ENCODE peak calls at places on chromosomes 7 and 10, in six cellular contexts. One of them, this sample, is unnamed.

GRCh38 chr7:27151341-27151944 is 940 bp downstream of the HOXA3 start:
- DNase-seq in heart right ventricle: no peak
- DNase-seq in foreskin fibroblast: no peak
- DNase-seq in stomach: no peak
- DNase-seq in fibroblast of lung: no peak
- DNase-seq in mucosa of descending colon: peak; percentile 70
- DNase-seq in this sample: no peak

GRCh38 chr10:11551915-11552602 is 59.4 kb downstream of the USP6NL start:
- DNase-seq in fibroblast of lung: peak; percentile 92
- DNase-seq in heart right ventricle: no peak
- DNase-seq in foreskin fibroblast: peak; percentile 81
- DNase-seq in stomach: no peak
- DNase-seq in mucosa of descending colon: no peak
- DNase-seq in this sample: peak; percentile 95

GRCh38 chr7:6443372-6443941 is 4.3 kb downstream of the DAGLB start:
- DNase-seq in heart right ventricle: no peak
- DNase-seq in fibroblast of lung: peak; percentile 80
- DNase-seq in mucosa of descending colon: no peak
- DNase-seq in foreskin fibroblast: peak; percentile 87
- DNase-seq in stomach: no peak
- DNase-seq in this sample: peak; percentile 85

GRCh38 chr7:149669121-149669818 is 104.1 kb downstream of the ZNF467 start:
- DNase-seq in heart right ventricle: no peak
- DNase-seq in stomach: no peak
- DNase-seq in fibroblast of lung: peak; percentile 54
- DNase-seq in mucosa of descending colon: no peak
- DNase-seq in foreskin fibroblast: no peak
- DNase-seq in this sample: peak; percentile 42

GRCh38 chr10:72107325-72108003 is 19.1 kb upstream of the SPOCK2 start:
- DNase-seq in foreskin fibroblast: no peak
- DNase-seq in fibroblast of lung: no peak
- DNase-seq in mucosa of descending colon: no peak
- DNase-seq in heart right ventricle: no peak
- DNase-seq in stomach: no peak
- DNase-seq in this sample: peak; percentile 81

GRCh38 chr10:93222211-93222754 is 148.6 kb downstream of the CYP26A1 start:
- DNase-seq in foreskin fibroblast: no peak
- DNase-seq in heart right ventricle: no peak
- DNase-seq in mucosa of descending colon: no peak
- DNase-seq in fibroblast of lung: no peak
- DNase-seq in stomach: no peak
- DNase-seq in this sample: no peak

GRCh38 chr10:16909961-16910794 is 93.0 kb upstream of the RSU1 start:
- DNase-seq in fibroblast of lung: no peak
- DNase-seq in mucosa of descending colon: no peak
- DNase-seq in heart right ventricle: no peak
- DNase-seq in stomach: no peak
- DNase-seq in foreskin fibroblast: no peak
- DNase-seq in this sample: no peak

GRCh38 chr10:127907411-127908105 is 655 bp downstream of the PTPRE start:
- DNase-seq in heart right ventricle: peak; percentile 60
- DNase-seq in mucosa of descending colon: peak; percentile 71
- DNase-seq in foreskin fibroblast: peak; percentile 21
- DNase-seq in stomach: peak; percentile 47
- DNase-seq in fibroblast of lung: peak; percentile 18
- DNase-seq in this sample: no peak

GRCh38 chr10:3701490-3701889 is 83.5 kb downstream of the KLF6 start:
- DNase-seq in stomach: no peak
- DNase-seq in mucosa of descending colon: no peak
- DNase-seq in foreskin fibroblast: no peak
- DNase-seq in heart right ventricle: no peak
- DNase-seq in fibroblast of lung: no peak
- DNase-seq in this sample: no peak

GRCh38 chr7:45937301-45937700 is 16.2 kb upstream of the IGFBP3 start:
- DNase-seq in heart right ventricle: no peak
- DNase-seq in fibroblast of lung: no peak
- DNase-seq in foreskin fibroblast: peak; percentile 71
- DNase-seq in stomach: no peak
- DNase-seq in mucosa of descending colon: no peak
- DNase-seq in this sample: peak; percentile 29

GRCh38 chr7:141430426-141431142 is 120.6 kb upstream of the AGK start:
- DNase-seq in foreskin fibroblast: no peak
- DNase-seq in heart right ventricle: no peak
- DNase-seq in stomach: no peak
- DNase-seq in fibroblast of lung: no peak
- DNase-seq in mucosa of descending colon: no peak
- DNase-seq in this sample: no peak

GRCh38 chr10:69055241-69055640 is 32.7 kb upstream of the SRGN start:
- DNase-seq in mucosa of descending colon: no peak
- DNase-seq in stomach: no peak
- DNase-seq in heart right ventricle: no peak
- DNase-seq in fibroblast of lung: no peak
- DNase-seq in foreskin fibroblast: no peak
- DNase-seq in this sample: no peak

GRCh38 chr10:69057951-69058297 is 30.0 kb upstream of the SRGN start:
- DNase-seq in fibroblast of lung: no peak
- DNase-seq in stomach: no peak
- DNase-seq in foreskin fibroblast: peak; percentile 12
- DNase-seq in mucosa of descending colon: no peak
- DNase-seq in heart right ventricle: no peak
- DNase-seq in this sample: peak; percentile 44

GRCh38 chr10:69056536-69057260 is 31.2 kb upstream of the SRGN start:
- DNase-seq in mucosa of descending colon: no peak
- DNase-seq in stomach: no peak
- DNase-seq in foreskin fibroblast: no peak
- DNase-seq in fibroblast of lung: no peak
- DNase-seq in heart right ventricle: no peak
- DNase-seq in this sample: no peak

GRCh38 chr10:69056129-69056528 is 31.8 kb upstream of the SRGN start:
- DNase-seq in stomach: no peak
- DNase-seq in mucosa of descending colon: peak; percentile 62
- DNase-seq in heart right ventricle: no peak
- DNase-seq in fibroblast of lung: no peak
- DNase-seq in foreskin fibroblast: no peak
- DNase-seq in this sample: no peak

DNA sequence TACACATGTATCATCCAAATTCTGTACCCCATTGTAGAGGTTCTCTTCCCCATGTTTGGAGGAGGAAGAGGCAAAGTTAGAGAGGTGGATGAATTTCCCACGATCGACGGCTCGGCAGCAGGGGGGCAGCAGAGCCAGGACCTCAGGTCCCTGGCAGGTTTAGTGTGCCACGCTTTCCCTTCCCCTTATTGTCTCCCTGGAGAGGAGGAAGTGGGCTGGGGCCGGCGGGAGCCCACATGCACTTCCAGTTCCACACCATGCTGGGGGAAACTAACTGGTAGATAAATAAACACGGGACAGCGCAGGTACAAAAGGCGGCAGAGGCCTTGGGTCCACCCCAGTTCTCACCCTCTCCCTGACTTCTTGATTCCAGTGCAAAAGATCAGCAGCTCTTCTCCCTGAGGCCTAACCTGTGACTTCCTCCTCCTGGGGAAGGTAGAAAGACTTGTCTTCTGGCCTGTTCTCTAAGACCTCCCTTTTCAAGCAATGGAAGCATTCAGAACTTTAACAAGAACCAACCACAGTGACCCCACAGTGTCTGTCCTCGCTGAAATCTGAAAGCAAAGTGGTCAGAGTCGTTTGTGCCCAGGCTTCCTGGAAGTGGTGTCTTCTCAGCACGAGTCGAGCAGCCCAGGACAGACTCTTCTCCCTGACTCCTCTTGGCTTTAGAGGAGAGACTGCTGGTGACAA is 30.5 kb upstream of the SRGN start:
- DNase-seq in stomach: peak; percentile 28
- DNase-seq in mucosa of descending colon: peak; percentile 72
- DNase-seq in foreskin fibroblast: no peak
- DNase-seq in heart right ventricle: peak; percentile 49
- DNase-seq in fibroblast of lung: no peak
- DNase-seq in this sample: no peak
- H3K4me3 ChIP-seq in stomach: no peak overlapping the region
- H3K4me3 ChIP-seq in mucosa of descending colon: no peak overlapping the region
- H3K4me3 ChIP-seq in foreskin fibroblast: no peak overlapping the region
- H3K4me3 ChIP-seq in heart right ventricle: no peak overlapping the region
- H3K4me3 ChIP-seq in fibroblast of lung: no peak overlapping the region
- H3K4me3 ChIP-seq in this sample: no peak overlapping the region

DNA sequence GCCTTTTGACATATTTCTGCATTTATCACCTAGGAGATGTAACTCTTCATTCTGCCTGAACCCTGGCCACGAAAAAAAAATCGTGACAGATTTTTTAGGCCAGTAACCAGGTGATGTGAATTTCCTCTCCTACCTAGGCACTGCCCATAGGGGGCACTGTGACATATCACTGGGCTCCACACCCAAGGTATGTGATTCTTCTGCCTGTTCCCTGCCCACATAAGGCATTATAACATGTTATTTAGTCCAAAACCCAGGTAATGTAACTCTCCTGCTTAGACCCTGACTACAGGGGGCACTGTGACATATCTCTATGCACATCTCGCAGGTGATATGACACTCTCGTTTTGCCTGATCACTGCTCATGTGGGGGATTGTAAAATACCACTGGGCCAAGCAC is 29.5 kb upstream of the ZNF107 start:
- DNase-seq in heart right ventricle: no peak
- DNase-seq in stomach: no peak
- DNase-seq in mucosa of descending colon: no peak
- DNase-seq in fibroblast of lung: no peak
- DNase-seq in foreskin fibroblast: no peak
- DNase-seq in this sample: no peak
- TF ChIP-seq CTCF in heart right ventricle: peak; percentile 26
- TF ChIP-seq CTCF in stomach: no peak
- TF ChIP-seq CTCF in mucosa of descending colon: no peak
- TF ChIP-seq CTCF in fibroblast of lung: no peak
- TF ChIP-seq CTCF in foreskin fibroblast: no peak
- TF ChIP-seq CTCF in this sample: no peak

GRCh38 chr10:68103867-68104255 is 5.4 kb upstream of the MYPN start:
- DNase-seq in heart right ventricle: no peak
- DNase-seq in mucosa of descending colon: no peak
- DNase-seq in foreskin fibroblast: no peak
- DNase-seq in fibroblast of lung: no peak
- DNase-seq in stomach: no peak
- DNase-seq in this sample: no peak

GRCh38 chr10:68107651-68108449 is 1.4 kb upstream of the MYPN start:
- DNase-seq in mucosa of descending colon: no peak
- DNase-seq in heart right ventricle: no peak
- DNase-seq in stomach: no peak
- DNase-seq in fibroblast of lung: no peak
- DNase-seq in foreskin fibroblast: no peak
- DNase-seq in this sample: no peak

GRCh38 chr10:68103237-68103866 is 5.9 kb upstream of the MYPN start:
- DNase-seq in mucosa of descending colon: no peak
- DNase-seq in fibroblast of lung: no peak
- DNase-seq in heart right ventricle: no peak
- DNase-seq in foreskin fibroblast: no peak
- DNase-seq in stomach: no peak
- DNase-seq in this sample: no peak

GRCh38 chr10:68106656-68107055 is 2.6 kb upstream of the MYPN start:
- DNase-seq in mucosa of descending colon: no peak
- DNase-seq in stomach: no peak
- DNase-seq in fibroblast of lung: peak; percentile 74
- DNase-seq in heart right ventricle: no peak
- DNase-seq in foreskin fibroblast: peak; percentile 88
- DNase-seq in this sample: peak; percentile 72

GRCh38 chr10:68105820-68106219 is 3.5 kb upstream of the MYPN start:
- DNase-seq in stomach: no peak
- DNase-seq in mucosa of descending colon: no peak
- DNase-seq in foreskin fibroblast: peak; percentile 75
- DNase-seq in fibroblast of lung: peak; percentile 28
- DNase-seq in heart right ventricle: no peak
- DNase-seq in this sample: peak; percentile 70
- H3K4me3 ChIP-seq in stomach: no peak overlapping the region
- H3K4me3 ChIP-seq in mucosa of descending colon: no peak overlapping the region
- H3K4me3 ChIP-seq in foreskin fibroblast: no peak overlapping the region
- H3K4me3 ChIP-seq in fibroblast of lung: no peak overlapping the region
- H3K4me3 ChIP-seq in heart right ventricle: no peak overlapping the region
- H3K4me3 ChIP-seq in this sample: no peak overlapping the region

GRCh38 chr7:144513332-144513731 is 109.8 kb upstream of the NOBOX start:
- DNase-seq in heart right ventricle: no peak
- DNase-seq in foreskin fibroblast: no peak
- DNase-seq in stomach: no peak
- DNase-seq in fibroblast of lung: peak; percentile 3
- DNase-seq in mucosa of descending colon: no peak
- DNase-seq in this sample: peak; percentile 39
- TF ChIP-seq CTCF in heart right ventricle: peak; percentile 65
- TF ChIP-seq CTCF in foreskin fibroblast: no peak
- TF ChIP-seq CTCF in stomach: no peak
- TF ChIP-seq CTCF in fibroblast of lung: no peak
- TF ChIP-seq CTCF in mucosa of descending colon: no peak
- TF ChIP-seq CTCF in this sample: peak; percentile 52

GRCh38 chr7:100472854-100473499 is 6.0 kb downstream of the TSC22D4 start:
- DNase-seq in fibroblast of lung: no peak
- DNase-seq in foreskin fibroblast: no peak
- DNase-seq in mucosa of descending colon: no peak
- DNase-seq in stomach: no peak
- DNase-seq in heart right ventricle: peak; percentile 45
- DNase-seq in this sample: peak; percentile 47
- H3K4me3 ChIP-seq in fibroblast of lung: no peak overlapping the region
- H3K4me3 ChIP-seq in foreskin fibroblast: no peak overlapping the region
- H3K4me3 ChIP-seq in mucosa of descending colon: no peak overlapping the region
- H3K4me3 ChIP-seq in stomach: no peak overlapping the region
- H3K4me3 ChIP-seq in heart right ventricle: no peak overlapping the region
- H3K4me3 ChIP-seq in this sample: no peak overlapping the region

DNA sequence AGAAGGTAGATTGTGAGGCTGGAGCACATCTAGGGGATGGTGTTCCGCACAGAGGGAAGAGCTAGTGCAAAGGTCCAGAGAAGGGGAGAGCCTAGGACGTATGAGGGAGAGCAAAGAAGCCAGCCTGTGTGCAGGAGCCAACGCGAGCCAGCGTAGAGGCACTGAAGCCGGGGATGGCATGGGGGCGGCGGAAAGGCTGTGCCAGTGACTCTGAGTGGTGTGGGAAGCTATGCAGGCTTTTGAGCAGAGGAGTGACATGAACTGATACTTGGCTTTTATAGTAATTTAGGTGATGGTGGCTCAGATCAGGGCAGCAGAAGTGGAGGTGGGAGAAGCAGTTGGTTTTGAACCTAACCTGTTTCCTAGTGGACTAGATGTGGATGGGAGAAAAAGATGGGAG is 65.8 kb downstream of the ATXN7L1 start:
- DNase-seq in fibroblast of lung: no peak
- DNase-seq in mucosa of descending colon: no peak
- DNase-seq in stomach: no peak
- DNase-seq in heart right ventricle: no peak
- DNase-seq in foreskin fibroblast: no peak
- DNase-seq in this sample: no peak
- TF ChIP-seq CTCF in fibroblast of lung: no peak
- TF ChIP-seq CTCF in mucosa of descending colon: no peak
- TF ChIP-seq CTCF in stomach: no peak
- TF ChIP-seq CTCF in heart right ventricle: no peak
- TF ChIP-seq CTCF in foreskin fibroblast: no peak
- TF ChIP-seq CTCF in this sample: no peak

DNA sequence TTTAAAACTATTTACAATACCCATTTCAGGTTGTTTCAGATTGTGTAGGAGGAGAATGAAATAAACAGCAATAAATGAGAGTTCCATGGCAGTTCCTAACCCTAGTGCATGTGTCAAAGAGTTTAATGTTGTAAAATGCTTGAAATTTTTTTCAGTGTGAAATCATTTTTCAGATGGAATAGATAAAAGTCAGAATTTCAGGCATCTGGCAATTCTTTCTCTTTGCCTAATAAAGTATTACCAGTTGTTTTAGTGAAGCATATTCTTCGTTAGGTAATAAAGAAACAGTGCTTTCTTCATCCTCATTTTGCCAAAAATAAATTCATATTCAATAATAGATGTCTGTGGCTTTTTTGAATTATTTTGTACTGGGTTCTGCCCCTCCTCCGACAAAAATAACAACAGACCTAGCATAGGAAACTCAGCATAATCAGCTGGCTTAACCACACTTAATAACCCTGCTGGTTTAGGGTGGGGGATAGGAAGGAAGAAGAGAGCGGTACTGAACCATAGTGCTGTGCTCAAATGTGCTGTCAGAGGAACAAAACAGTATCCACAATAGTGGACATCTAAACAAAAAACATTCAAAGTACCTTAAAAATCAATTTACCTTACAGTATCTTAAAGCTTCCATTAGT is 39.1 kb downstream of the MINDY3 start:
- DNase-seq in heart right ventricle: no peak
- DNase-seq in stomach: no peak
- DNase-seq in foreskin fibroblast: no peak
- DNase-seq in fibroblast of lung: no peak
- DNase-seq in mucosa of descending colon: no peak
- DNase-seq in this sample: no peak
- H3K4me3 ChIP-seq in heart right ventricle: no peak overlapping the region
- H3K4me3 ChIP-seq in stomach: no peak overlapping the region
- H3K4me3 ChIP-seq in foreskin fibroblast: no peak overlapping the region
- H3K4me3 ChIP-seq in fibroblast of lung: no peak overlapping the region
- H3K4me3 ChIP-seq in mucosa of descending colon: no peak overlapping the region
- H3K4me3 ChIP-seq in this sample: no peak overlapping the region